ENCODE peak calls at places on chromosomes 5 and 9, in four cellular contexts. M, A, N and D are unnamed samples.

GRCh38 chr5:180046656-180047055 is 24.9 kb downstream of the RNF130 start:
- DNase-seq in M (no peak), A (no peak), N (no peak), D (no peak)

GRCh38 chr5:27619982-27620381 is 581.6 kb upstream of the CDH9 start:
- DNase-seq in M (no peak), N (no peak), A (no peak), D (no peak)

GRCh38 chr9:112605518-112605917 is 112.4 kb downstream of the INIP start:
- DNase-seq in N (no peak), M (no peak), A (no peak), D (no peak)

GRCh38 chr5:17219006-17219422 is 1.6 kb downstream of the BASP1 start:
- DNase-seq in A (no peak), N (peak; percentile 69), M (no peak), D (no peak)

GRCh38 chr5:27830551-27830950 is 792.2 kb upstream of the CDH9 start:
- DNase-seq in A (no peak), N (no peak), M (peak; percentile 42), D (no peak)

GRCh38 chr5:146813748-146814147 is 64.8 kb downstream of the PPP2R2B start:
- DNase-seq in A (no peak), M (no peak), N (no peak), D (no peak)

GRCh38 chr5:32307769-32308194 is 5.0 kb downstream of the MTMR12 start:
- DNase-seq in A (no peak), N (peak; percentile 39), M (no peak), D (no peak)

GRCh38 chr5:150214289-150214688 is 24.4 kb downstream of the SLC6A7 start:
- DNase-seq in M (no peak), N (no peak), A (no peak), D (no peak)

GRCh38 chr5:132688536-132689409 is 15.0 kb downstream of the IL4 start:
- DNase-seq in A (no peak), M (no peak), N (no peak), D (no peak)

GRCh38 chr5:14161825-14162556 is 18.8 kb downstream of the TRIO start:
- DNase-seq in M (no peak), A (no peak), N (no peak), D (no peak)

GRCh38 chr5:28313543-28314334 is 1275.4 kb upstream of the CDH9 start:
- DNase-seq in M (no peak), N (no peak), A (no peak), D (no peak)

GRCh38 chr5:12023614-12024241 is 119.5 kb upstream of the CTNND2 start:
- DNase-seq in N (peak; percentile 71), A (no peak), M (no peak), D (peak; percentile 30)

GRCh38 chr5:173435543-173435942 is 107.3 kb upstream of the STC2 start:
- DNase-seq in M (no peak), A (no peak), N (no peak), D (no peak)

GRCh38 chr5:139768802-139769465 is 26.7 kb upstream of the PSD2 start:
- DNase-seq in M (no peak), A (no peak), N (peak; percentile 4), D (no peak)

GRCh38 chr9:69460002-69460401 is 135.0 kb downstream of the ENTREP1 start:
- DNase-seq in M (no peak), N (no peak), A (no peak), D (no peak)

GRCh38 chr9:70013598-70014196 is 30.0 kb upstream of the MAMDC2 start:
- DNase-seq in N (peak; percentile 31), M (no peak), A (no peak), D (no peak)

GRCh38 chr5:129836321-129836720 is 67.9 kb upstream of the CHSY3 start:
- DNase-seq in M (no peak), A (no peak), N (no peak), D (no peak)

GRCh38 chr9:14270358-14271077 is 43.4 kb downstream of the NFIB start:
- DNase-seq in N (peak; percentile 50), M (no peak), A (no peak), D (no peak)

GRCh38 chr9:94761506-94761905 is 35.0 kb downstream of the AOPEP start:
- DNase-seq in A (no peak), M (no peak), N (no peak), D (no peak)

GRCh38 chr5:160312139-160312959 is at the start of gene CCNJL:
- DNase-seq in N (peak; percentile 85), M (no peak), A (peak; percentile 65), D (no peak)

GRCh38 chr5:160197341-160198147 is 31.8 kb upstream of the FABP6 start:
- DNase-seq in M (no peak), A (no peak), N (peak; percentile 67), D (no peak)

GRCh38 chr5:128905225-128906110 is 59.8 kb upstream of the SLC27A6 start:
- DNase-seq in N (peak; percentile 75), A (no peak), M (peak; percentile 14), D (peak; percentile 15)

GRCh38 chr5:22070151-22070550 is 783.0 kb downstream of the CDH12 start:
- DNase-seq in A (no peak), M (no peak), N (peak; percentile 58), D (no peak)

DNA sequence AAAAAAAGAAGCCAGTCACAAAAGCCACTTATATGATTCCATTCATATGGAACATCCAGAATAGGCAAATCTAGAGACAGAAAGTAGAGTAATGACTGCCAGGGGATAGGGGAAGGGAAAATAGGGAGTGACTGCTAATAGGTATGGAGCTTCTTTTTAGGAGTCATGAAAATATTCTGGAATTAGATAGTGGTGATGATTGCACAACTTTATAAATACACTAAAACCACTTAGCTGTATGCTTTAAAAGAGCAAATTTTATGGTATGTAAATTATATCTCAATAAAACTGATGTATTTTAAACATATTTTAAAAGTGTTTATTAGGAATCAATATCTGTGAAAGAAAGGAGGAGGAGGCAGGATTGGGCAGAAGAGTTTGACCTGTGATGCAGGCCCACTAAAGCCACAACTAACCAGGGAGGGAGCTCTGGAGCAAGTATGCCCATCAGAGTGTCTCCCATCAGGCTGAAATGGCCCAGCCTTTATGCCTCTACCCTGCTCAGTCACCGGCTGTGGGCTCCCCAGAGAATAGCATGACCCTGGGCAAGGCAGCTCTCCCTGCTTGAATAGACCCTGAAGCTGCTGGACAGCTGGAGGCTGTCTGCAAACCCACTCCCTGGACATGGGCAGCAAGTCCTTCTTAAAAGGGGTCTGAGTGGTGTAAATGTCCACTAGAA is 96.0 kb upstream of the SLC44A1 start:
- DNase-seq in N (no peak), A (no peak), M (no peak), D (no peak)
- TF ChIP-seq CTCF in N (no peak), A (no peak), M (no peak), D (peak; percentile 19)

DNA sequence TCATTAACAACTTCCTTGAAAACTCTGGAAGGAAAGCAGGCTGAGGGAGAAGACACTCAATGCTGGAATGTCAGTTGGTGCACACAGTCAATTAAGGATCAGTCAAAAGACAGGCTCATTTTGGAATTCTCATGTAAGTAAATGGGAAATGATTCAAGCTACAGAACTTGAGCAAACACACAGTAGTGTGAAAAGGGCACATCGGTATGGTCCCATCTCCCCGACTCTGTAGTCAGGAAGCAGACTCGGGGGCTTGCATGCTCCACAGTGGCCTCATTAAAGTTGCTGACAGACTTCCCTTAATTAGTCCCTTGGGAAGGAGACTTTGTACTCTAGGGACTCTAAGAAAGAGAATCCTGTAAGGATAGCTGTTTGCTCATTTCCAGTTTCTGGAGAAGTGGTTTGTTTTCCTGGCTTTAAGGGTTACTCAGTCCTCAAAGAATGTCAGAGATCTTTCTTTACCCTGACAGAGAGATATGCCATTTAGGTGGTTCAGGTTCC is 339.2 kb downstream of the ADAMTS6 start:
- DNase-seq in M (peak; percentile 25), N (peak; percentile 22), A (no peak), D (no peak)
- H3K4me3 ChIP-seq in M (no peak overlapping the region), N (no peak overlapping the region), A (no peak overlapping the region), D (no peak overlapping the region)

GRCh38 chr9:121498487-121499176 is 1.0 kb downstream of the GGTA1 start:
- DNase-seq in M (no peak), A (no peak), N (peak; percentile 23), D (no peak)
- TF ChIP-seq CTCF in M (no peak), A (no peak), N (no peak), D (no peak)

GRCh38 chr9:18479405-18479804 is 5.5 kb downstream of the ADAMTSL1 start:
- DNase-seq in M (no peak), A (no peak), N (no peak), D (no peak)

GRCh38 chr9:18474778-18475177 is 825 bp downstream of the ADAMTSL1 start:
- DNase-seq in M (no peak), N (no peak), A (no peak), D (no peak)

GRCh38 chr9:18478517-18479361 is 4.8 kb downstream of the ADAMTSL1 start:
- DNase-seq in M (no peak), N (no peak), A (no peak), D (no peak)

GRCh38 chr9:18477719-18478118 is 3.8 kb downstream of the ADAMTSL1 start:
- DNase-seq in A (no peak), N (no peak), M (no peak), D (no peak)

DNA sequence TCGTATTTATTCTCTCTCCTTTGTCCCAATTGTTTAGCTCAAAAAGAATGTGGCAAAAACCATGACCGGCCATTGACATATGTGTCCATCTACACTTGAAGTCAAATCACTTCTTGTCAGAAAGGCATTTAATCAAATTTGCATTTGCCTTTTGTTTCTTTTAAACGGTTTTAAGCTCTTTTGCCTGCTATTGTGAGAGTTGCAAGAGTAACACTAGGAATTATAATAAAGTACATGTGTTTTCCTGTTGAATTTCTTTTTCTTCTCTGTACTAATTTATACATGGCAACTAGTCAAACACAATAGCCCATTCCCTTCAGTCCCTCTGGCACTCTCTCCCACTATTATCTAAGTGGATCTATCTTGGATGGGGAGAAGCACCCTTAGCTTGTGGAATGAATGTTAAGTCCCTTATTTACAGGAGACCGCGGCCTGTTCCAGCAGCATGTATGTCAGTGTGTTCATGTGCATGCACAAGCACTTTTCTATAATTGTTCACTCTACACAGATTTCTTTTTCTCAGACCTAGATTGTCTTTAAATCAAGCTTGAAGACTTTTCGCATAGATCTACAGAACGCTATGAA is 3.3 kb downstream of the ADAMTSL1 start:
- DNase-seq in N (no peak), A (no peak), M (no peak), D (no peak)
- H3K4me3 ChIP-seq in N (no peak overlapping the region), A (no peak overlapping the region), M (no peak overlapping the region), D (no peak overlapping the region)

GRCh38 chr9:97364769-97365490 is 47.0 kb upstream of the TDRD7 start:
- DNase-seq in M (no peak), A (no peak), N (no peak), D (no peak)
- TF ChIP-seq CTCF in M (no peak), A (no peak), N (no peak), D (no peak)

GRCh38 chr5:24643255-24643654 is 1.5 kb downstream of the CDH10 start:
- DNase-seq in A (no peak), M (no peak), N (no peak), D (no peak)
- H3K4me3 ChIP-seq in A (no peak overlapping the region), M (no peak overlapping the region), N (no peak overlapping the region), D (no peak overlapping the region)